ENCODE peak calls at places on chromosomes 4 and X, in five cellular contexts. B is heart right ventricle, D is HL-60, E is foreskin keratinocyte, T is ovary. P is an unnamed sample.

GRCh38 chrX:6228720-6229119 is at the start of gene NLGN4X:
- DNase-seq in E (no peak), B (no peak), D (no peak), T (peak), P (no peak)

GRCh38 chr4:142408003-142408441 is 438.1 kb downstream of the INPP4B start:
- DNase-seq in T (no peak), B (no peak), E (peak), D (no peak), P (no peak)

GRCh38 chr4:102449751-102450352 is 51.3 kb upstream of the NFKB1 start:
- DNase-seq in T (peak), E (peak), B (no peak), D (peak), P (no peak)

GRCh38 chr4:151238477-151238876 is 38.5 kb upstream of the PRSS48 start:
- DNase-seq in E (no peak), D (no peak), T (no peak), B (no peak), P (no peak)

GRCh38 chrX:13283968-13284914 is 35.6 kb downstream of the ATXN3L start:
- DNase-seq in T (no peak), B (no peak), E (peak), D (no peak), P (no peak)

GRCh38 chrX:107659286-107659685 is 31.0 kb downstream of the PRPS1 start:
- DNase-seq in D (no peak), E (no peak), T (no peak), B (no peak), P (no peak)

GRCh38 chr4:4289575-4289929 is 402 bp downstream of the LYAR start:
- DNase-seq in E (peak), T (peak), B (no peak), D (no peak), P (no peak)

GRCh38 chr4:147479817-147480216 is 1.1 kb upstream of the EDNRA start:
- DNase-seq in E (peak), B (peak), T (peak), D (no peak), P (peak)

GRCh38 chr4:53490965-53491622 is 100.2 kb downstream of the LNX1 start:
- DNase-seq in D (peak), B (no peak), E (peak), T (peak), P (no peak)

GRCh38 chr4:7653510-7654414 is 219.0 kb upstream of the PSAPL1 start:
- DNase-seq in D (no peak), B (no peak), E (no peak), T (peak), P (peak)

GRCh38 chr4:31089815-31090214 is 369.6 kb downstream of the PCDH7 start:
- DNase-seq in E (peak), T (no peak), B (no peak), D (no peak), P (no peak)

GRCh38 chr4:76219299-76220055 is 5.9 kb upstream of the SCARB2 start:
- DNase-seq in E (no peak), T (peak), B (no peak), D (peak), P (no peak)

GRCh38 chrX:97538745-97539144 is 655.0 kb downstream of the RPA4 start:
- DNase-seq in T (no peak), D (no peak), E (no peak), B (no peak), P (no peak)

DNA sequence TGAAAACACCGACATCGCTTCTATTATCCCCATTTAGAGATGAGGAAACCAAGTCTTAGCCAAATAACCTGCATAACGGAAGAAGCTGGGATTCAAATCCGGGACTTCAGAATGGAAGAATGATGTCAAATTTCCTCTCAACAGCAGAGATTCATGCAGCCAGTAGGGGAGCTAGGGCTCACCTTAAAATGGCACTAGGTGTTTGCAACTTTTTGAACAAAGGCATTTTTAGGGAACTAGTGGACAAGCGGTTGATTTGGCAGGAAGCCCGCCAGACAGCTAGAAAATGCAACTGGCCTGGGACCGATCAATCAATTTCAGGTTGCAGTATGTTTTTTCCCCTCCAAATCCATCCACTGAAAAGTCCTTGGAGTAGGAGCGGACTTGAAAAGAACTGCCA is 224.2 kb downstream of the PTTG2 start:
- DNase-seq in D (no peak), T (no peak), E (no peak), B (no peak), P (no peak)
- TF ChIP-seq CTCF in D (no peak), T (no peak), E (peak), B (no peak), P (no peak)

DNA sequence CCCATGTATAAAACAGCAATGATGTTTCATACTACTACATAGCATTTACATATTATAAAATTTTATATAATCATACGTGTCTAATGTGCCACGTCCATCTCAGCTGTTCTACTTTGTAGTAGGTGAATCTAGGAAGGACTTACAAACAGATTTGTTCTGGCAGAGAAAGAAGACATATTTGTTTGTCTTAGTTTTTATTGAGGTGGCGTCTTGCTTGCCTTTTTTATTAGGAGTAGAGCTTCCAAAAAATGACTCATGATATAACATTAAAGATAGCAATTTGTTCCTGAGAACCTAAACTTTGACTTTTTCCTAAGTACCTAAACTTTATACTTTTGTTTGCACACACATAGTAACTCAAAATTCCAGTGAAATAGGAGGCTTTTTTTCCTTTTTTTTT is 64.6 kb downstream of the CLDN22 start:
- DNase-seq in T (no peak), D (no peak), B (no peak), E (no peak), P (no peak)
- H3K27ac ChIP-seq in T (no peak), D (no peak), B (no peak), E (no peak), P (no peak)

GRCh38 chrX:49251325-49251724 is 13.2 kb downstream of the FOXP3 start:
- DNase-seq in T (no peak), D (no peak), B (no peak), E (no peak), P (no peak)
- TF ChIP-seq CTCF in T (no peak), D (no peak), B (no peak), E (no peak), P (no peak)

GRCh38 chr4:77432702-77433101 is 172.9 kb upstream of the CXCL13 start:
- DNase-seq in D (no peak), T (no peak), B (no peak), E (no peak), P (no peak)
- H3K27ac ChIP-seq in D (no peak), T (no peak), B (no peak), E (no peak), P (no peak)

GRCh38 chr4:70269674-70270073 is 27.3 kb downstream of the CSN3 start:
- DNase-seq in D (no peak), E (peak), B (no peak), T (no peak), P (no peak)
- TF ChIP-seq CTCF in D (no peak), E (peak), B (no peak), T (no peak), P (no peak)

GRCh38 chr4:117326091-117326490 is 240.7 kb upstream of the TRAM1L1 start:
- DNase-seq in T (no peak), B (no peak), D (no peak), E (no peak), P (no peak)
- H3K27ac ChIP-seq in T (no peak), B (no peak), D (no peak), E (no peak), P (no peak)

DNA sequence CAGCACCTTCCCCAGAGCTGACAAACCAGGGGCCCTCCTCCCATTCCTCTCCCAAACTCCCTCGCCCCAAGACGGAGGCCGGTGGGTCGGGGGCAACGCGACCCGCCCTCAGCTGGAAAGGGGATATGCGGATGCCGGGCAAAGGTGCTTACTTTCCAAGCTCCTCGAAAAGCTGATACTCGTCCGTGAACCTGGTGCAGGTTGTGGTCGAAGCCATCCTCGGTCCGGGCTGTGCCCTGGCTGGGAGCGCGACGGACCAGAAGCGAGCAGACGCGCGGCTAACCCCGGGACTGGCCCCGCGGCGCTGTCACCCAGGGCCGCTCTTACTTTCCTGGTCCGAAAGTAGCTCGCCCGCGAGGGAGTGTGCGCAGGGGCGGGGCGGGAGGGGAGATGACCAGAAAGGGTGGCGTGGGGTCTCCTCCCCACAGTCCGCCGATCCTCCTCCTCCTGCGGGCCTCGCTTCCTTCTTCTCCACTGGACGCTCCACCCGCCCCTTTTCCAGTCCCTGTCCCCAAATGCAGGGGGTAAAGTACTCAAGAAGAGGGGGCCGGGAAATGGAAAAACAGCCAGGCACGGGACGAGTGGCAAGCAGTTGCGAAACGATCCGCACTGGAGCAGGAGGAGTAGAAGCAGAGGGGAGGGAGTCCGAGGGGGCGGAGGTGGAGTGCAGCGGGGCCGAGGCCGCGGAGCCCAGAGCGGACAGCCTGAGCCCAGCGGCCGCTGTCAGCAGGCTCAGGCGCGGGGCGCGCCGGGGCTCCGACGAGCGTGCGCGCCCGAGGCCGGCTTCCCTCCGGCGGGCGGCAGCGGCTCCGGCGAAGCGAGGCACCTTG is 471 bp downstream of the CAMK2D start:
- DNase-seq in T (peak), E (peak), B (peak), D (no peak), P (peak)
- TF ChIP-seq CTCF in T (no peak), E (no peak), B (no peak), D (no peak), P (no peak)

GRCh38 chr4:152628128-152628527 is 51.7 kb downstream of the TMEM154 start:
- DNase-seq in B (no peak), T (no peak), E (no peak), D (no peak), P (peak)
- H3K27ac ChIP-seq in B (no peak), T (no peak), E (no peak), D (no peak), P (no peak)